ENCODE peak calls at places on chromosomes 7 and 10, in eight cellular contexts. P is ovary; S is adrenal gland; O is heart right ventricle; R is prostate gland; Z is CD8-positive, alpha-beta T cell; V is BE2C; D is Peyer's patch. B is an unnamed sample. For H3K4me1 and H3K36me3, the result is how much of the 10 kb centered on the place peaks cover.

GRCh38 chr10:28242560-28243204 is 60.2 kb downstream of the MPP7 start:
- DNase-seq in R (no peak), V (no peak), S (no peak), Z (no peak), D (no peak), O (no peak), P (no peak), B (no peak)

GRCh38 chr7:45978010-45978681 is 57.1 kb upstream of the IGFBP3 start:
- DNase-seq in R (peak), D (no peak), P (no peak), V (no peak), O (no peak), Z (no peak), S (peak), B (peak)

GRCh38 chr10:96118604-96119450 is 11.3 kb upstream of the ZNF518A start:
- DNase-seq in S (no peak), D (no peak), O (no peak), R (no peak), V (no peak), Z (no peak), P (no peak), B (no peak)

GRCh38 chr10:28686835-28687682 is 9.7 kb downstream of the BAMBI start:
- DNase-seq in D (no peak), V (no peak), R (no peak), S (no peak), P (no peak), Z (no peak), O (no peak), B (no peak)

GRCh38 chr7:78218051-78218450 is 419.5 kb downstream of the PHTF2 start:
- DNase-seq in O (no peak), R (no peak), V (no peak), Z (no peak), P (no peak), S (no peak), D (no peak), B (no peak)

GRCh38 chr10:98285416-98285815 is 17.4 kb upstream of the LOXL4 start:
- DNase-seq in S (no peak), R (no peak), Z (no peak), V (no peak), D (no peak), P (no peak), O (no peak), B (no peak)

GRCh38 chr10:30736685-30737232 is 107.2 kb upstream of the LYZL2 start:
- DNase-seq in R (no peak), S (peak), P (no peak), O (no peak), V (no peak), Z (no peak), D (no peak), B (no peak)

GRCh38 chr7:134201569-134202261 is 74.6 kb downstream of the LRGUK start:
- DNase-seq in S (no peak), V (no peak), O (no peak), R (no peak), P (no peak), D (no peak), Z (no peak), B (no peak)

GRCh38 chr10:104253576-104254410 is 899 bp upstream of the GSTO1 start:
- DNase-seq in P (no peak), R (no peak), O (no peak), D (no peak), V (no peak), S (no peak), Z (no peak), B (no peak)

GRCh38 chr7:3942778-3943177 is 641.7 kb downstream of the SDK1 start:
- DNase-seq in V (no peak), S (no peak), Z (no peak), R (no peak), P (no peak), O (no peak), D (no peak), B (no peak)

GRCh38 chr10:43287056-43288007 is 20.5 kb upstream of the RASGEF1A start:
- DNase-seq in O (no peak), D (no peak), R (peak), S (no peak), V (no peak), P (no peak), Z (peak), B (peak)

GRCh38 chr10:7587168-7587864 is 79.5 kb downstream of the ITIH5 start:
- DNase-seq in D (no peak), Z (no peak), S (no peak), O (no peak), P (no peak), R (no peak), V (no peak), B (no peak)

GRCh38 chr7:104926905-104927454 is 87.0 kb upstream of the KMT2E start:
- DNase-seq in S (no peak), Z (no peak), V (no peak), R (no peak), O (no peak), D (no peak), P (no peak), B (peak)

GRCh38 chr7:18167815-18168214 is 140.2 kb upstream of the PRPS1L1 start:
- DNase-seq in P (no peak), V (no peak), R (no peak), S (no peak), D (no peak), O (no peak), Z (no peak), B (no peak)

GRCh38 chr7:17608114-17608833 is 309.8 kb downstream of the AHR start:
- DNase-seq in V (no peak), D (no peak), O (no peak), Z (no peak), P (no peak), R (no peak), S (no peak), B (no peak)

GRCh38 chr7:28211006-28211405 is 30.4 kb upstream of the JAZF1 start:
- DNase-seq in O (no peak), V (peak), S (no peak), D (no peak), Z (no peak), P (no peak), R (no peak), B (no peak)

GRCh38 chr10:124990671-124991625 is 49.0 kb downstream of the ZRANB1 start:
- DNase-seq in O (no peak), R (no peak), V (no peak), S (no peak), P (no peak), D (no peak), Z (no peak), B (peak)

GRCh38 chr10:113435881-113436280 is 117.0 kb upstream of the HABP2 start:
- DNase-seq in S (no peak), O (no peak), V (no peak), P (no peak), Z (no peak), R (no peak), D (no peak), B (no peak)

GRCh38 chr10:43437141-43437860 is 390 bp downstream of the ZNF487 start:
- DNase-seq in S (no peak), V (no peak), Z (no peak), P (no peak), O (no peak), D (no peak), R (no peak), B (no peak)

GRCh38 chr10:106540606-106541005 is 623.9 kb downstream of the SORCS1 start:
- DNase-seq in P (no peak), D (no peak), Z (no peak), S (no peak), O (no peak), V (no peak), R (no peak), B (no peak)

GRCh38 chr7:5435291-5436002 is 11.8 kb upstream of the TNRC18 start:
- DNase-seq in P (no peak), S (no peak), O (no peak), V (no peak), Z (no peak), R (no peak), D (no peak), B (no peak)

GRCh38 chr7:70654979-70655378 is 477.0 kb upstream of the GALNT17 start:
- DNase-seq in R (no peak), V (no peak), O (peak), Z (no peak), S (no peak), P (no peak), D (no peak), B (no peak)

GRCh38 chr10:100775346-100775745 is 30.0 kb downstream of the PAX2 start:
- DNase-seq in P (no peak), S (peak), D (no peak), O (no peak), V (no peak), R (no peak), Z (no peak), B (no peak)

GRCh38 chr10:127996586-127996985 is 89.7 kb downstream of the PTPRE start:
- DNase-seq in P (no peak), V (no peak), O (peak), S (no peak), Z (no peak), D (no peak), R (no peak), B (no peak)

GRCh38 chr10:56178210-56178609 is 182.8 kb downstream of the ZWINT start:
- DNase-seq in O (peak), P (no peak), Z (no peak), V (no peak), D (no peak), S (no peak), R (no peak), B (no peak)

GRCh38 chr10:98338896-98339295 is 70.9 kb upstream of the LOXL4 start:
- DNase-seq in R (no peak), O (no peak), P (no peak), V (no peak), D (no peak), Z (no peak), S (no peak), B (no peak)

GRCh38 chr10:61454541-61454940 is 1.4 kb upstream of the TMEM26 start:
- DNase-seq in R (no peak), D (no peak), O (no peak), P (no peak), Z (no peak), V (no peak), S (no peak), B (no peak)

GRCh38 chr10:83983578-83984255 is 155.6 kb upstream of the GHITM start:
- DNase-seq in P (no peak), Z (no peak), S (no peak), D (no peak), R (no peak), V (peak), O (no peak), B (no peak)

GRCh38 chr10:79562135-79562756 is 2.0 kb upstream of the SFTPA2 start:
- DNase-seq in S (peak), V (peak), R (peak), D (peak), Z (peak), O (peak), P (peak), B (peak)

GRCh38 chr7:105648561-105649401 is 67.5 kb upstream of the EFCAB10 start:
- DNase-seq in P (no peak), D (no peak), V (peak), Z (no peak), O (no peak), R (no peak), S (no peak), B (no peak)

GRCh38 chr7:101112233-101112632 is 14.7 kb upstream of the SERPINE1 start:
- DNase-seq in R (no peak), P (peak), V (no peak), O (peak), Z (no peak), S (peak), D (no peak), B (no peak)

GRCh38 chr7:135100856-135101255 is 47.0 kb upstream of the TMEM140 start:
- DNase-seq in P (no peak), S (no peak), D (no peak), O (no peak), R (no peak), Z (no peak), V (no peak), B (no peak)

GRCh38 chr7:127949670-127950069 is 81.6 kb downstream of the LRRC4 start:
- DNase-seq in Z (no peak), D (no peak), O (no peak), V (no peak), P (peak), S (no peak), R (no peak), B (no peak)

GRCh38 chr7:155233703-155234492 is 63.8 kb upstream of the INSIG1 start:
- DNase-seq in V (no peak), S (no peak), P (no peak), O (no peak), R (no peak), Z (no peak), D (peak), B (no peak)

GRCh38 chr7:129781856-129782256 is 170.3 kb downstream of the NRF1 start:
- DNase-seq in P (no peak), Z (no peak), R (no peak), S (no peak), V (no peak), O (no peak), D (peak), B (no peak)

GRCh38 chr7:1611708-1612241 is 41.9 kb upstream of the PSMG3 start:
- DNase-seq in R (no peak), D (no peak), S (no peak), P (no peak), Z (no peak), V (no peak), O (no peak), B (no peak)

GRCh38 chr10:42553064-42553407 is 85.3 kb downstream of the ZNF33B start:
- DNase-seq in S (no peak), Z (no peak), D (no peak), R (no peak), V (no peak), P (no peak), O (no peak), B (peak)

GRCh38 chr7:157234271-157234670 is 95.5 kb downstream of the UBE3C start:
- DNase-seq in R (no peak), D (no peak), O (no peak), Z (no peak), S (no peak), P (no peak), V (no peak), B (no peak)

GRCh38 chr7:157224627-157225026 is 85.9 kb downstream of the UBE3C start:
- DNase-seq in P (no peak), V (no peak), D (no peak), R (no peak), Z (no peak), O (no peak), S (no peak), B (no peak)

GRCh38 chr7:157233677-157234076 is 95.0 kb downstream of the UBE3C start:
- DNase-seq in P (no peak), V (no peak), Z (no peak), D (no peak), S (no peak), O (no peak), R (no peak), B (no peak)

DNA sequence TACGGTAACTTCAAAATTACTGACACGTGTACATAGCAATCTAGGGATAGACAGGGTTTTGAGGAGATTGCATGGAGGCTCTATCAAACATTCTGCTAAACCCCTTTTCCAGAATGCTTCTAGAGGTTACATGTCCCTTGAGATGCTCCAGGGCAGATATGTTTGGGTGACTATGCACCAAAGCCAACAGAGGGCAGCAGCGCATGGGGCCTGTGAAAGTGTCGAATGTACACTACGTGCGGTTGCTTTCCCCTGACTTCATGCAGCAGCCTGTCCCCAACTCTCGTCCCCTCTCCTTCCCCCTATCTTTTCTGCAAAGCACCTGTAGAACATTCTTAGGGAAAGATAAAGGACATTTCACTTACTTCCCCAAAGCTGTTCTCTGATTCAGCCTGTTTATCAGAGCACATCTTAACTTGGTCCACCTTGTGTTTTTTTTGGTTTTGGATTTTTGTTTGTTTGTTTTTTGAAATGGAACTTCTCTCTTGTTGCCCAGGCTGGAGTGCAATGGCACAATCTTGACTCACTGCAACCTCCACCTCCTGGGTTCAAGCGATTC is 90.2 kb downstream of the UBE3C start:
- DNase-seq in S (no peak), D (no peak), P (no peak), V (peak), O (no peak), Z (no peak), R (no peak), B (no peak)
- TF ChIP-seq CTCF in S (no peak), D (no peak), P (no peak), V (peak), O (no peak), Z (peak), R (no peak), B (no peak)

GRCh38 chr7:23470290-23471089 is at the start of gene IGF2BP3:
- DNase-seq in O (no peak), V (peak), D (peak), R (no peak), Z (no peak), S (no peak), P (no peak), B (no peak)

GRCh38 chr7:23471090-23471859 is 984 bp upstream of the IGF2BP3 start:
- DNase-seq in V (peak), R (no peak), P (no peak), Z (no peak), S (no peak), O (peak), D (peak), B (no peak)

GRCh38 chr7:23472556-23472955 is 2.3 kb upstream of the IGF2BP3 start:
- DNase-seq in Z (no peak), S (no peak), D (no peak), R (no peak), O (no peak), V (no peak), P (no peak), B (no peak)

GRCh38 chr7:23472974-23473847 is 2.9 kb upstream of the IGF2BP3 start:
- DNase-seq in Z (no peak), R (no peak), P (no peak), S (no peak), V (peak), D (peak), O (no peak), B (no peak)

DNA sequence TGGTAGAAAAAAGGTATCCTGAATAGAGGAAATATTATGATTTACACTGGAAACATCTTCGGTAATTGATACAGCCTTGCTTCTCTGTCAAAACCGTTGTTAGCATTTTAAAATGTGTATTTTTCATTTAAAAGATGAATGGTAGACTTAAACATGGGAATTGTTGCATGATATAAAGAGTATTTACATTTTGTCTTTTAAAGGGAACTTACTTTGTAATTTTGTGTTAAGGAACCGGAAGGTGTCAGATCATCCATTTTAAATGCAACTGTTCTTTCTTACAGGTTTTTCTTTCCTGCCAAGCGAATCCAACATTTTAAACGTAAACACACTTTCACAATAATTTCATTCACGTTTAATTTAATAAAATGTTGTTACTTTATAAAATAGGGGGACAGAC is 1.8 kb upstream of the IGF2BP3 start:
- DNase-seq in R (no peak), P (no peak), Z (no peak), V (no peak), D (no peak), O (no peak), S (no peak), B (no peak)
- H3K4me1 ChIP-seq in R (under half), P (under half), Z (under half), V (under half), D (under half), O (under half), S (under half), B (under half)

GRCh38 chr10:995559-995926 is 7.3 kb downstream of the GTPBP4 start:
- DNase-seq in D (no peak), S (no peak), P (no peak), R (no peak), O (no peak), V (no peak), Z (no peak), B (no peak)

GRCh38 chr10:994836-995558 is 6.8 kb downstream of the GTPBP4 start:
- DNase-seq in V (no peak), S (no peak), O (no peak), P (no peak), D (no peak), Z (no peak), R (no peak), B (no peak)

GRCh38 chr10:996031-996430 is 7.8 kb downstream of the GTPBP4 start:
- DNase-seq in O (no peak), R (no peak), D (no peak), P (no peak), S (no peak), Z (no peak), V (no peak), B (no peak)

GRCh38 chr10:992523-993340 is 4.5 kb downstream of the GTPBP4 start:
- DNase-seq in D (no peak), Z (no peak), V (no peak), P (no peak), S (peak), R (no peak), O (no peak), B (no peak)

DNA sequence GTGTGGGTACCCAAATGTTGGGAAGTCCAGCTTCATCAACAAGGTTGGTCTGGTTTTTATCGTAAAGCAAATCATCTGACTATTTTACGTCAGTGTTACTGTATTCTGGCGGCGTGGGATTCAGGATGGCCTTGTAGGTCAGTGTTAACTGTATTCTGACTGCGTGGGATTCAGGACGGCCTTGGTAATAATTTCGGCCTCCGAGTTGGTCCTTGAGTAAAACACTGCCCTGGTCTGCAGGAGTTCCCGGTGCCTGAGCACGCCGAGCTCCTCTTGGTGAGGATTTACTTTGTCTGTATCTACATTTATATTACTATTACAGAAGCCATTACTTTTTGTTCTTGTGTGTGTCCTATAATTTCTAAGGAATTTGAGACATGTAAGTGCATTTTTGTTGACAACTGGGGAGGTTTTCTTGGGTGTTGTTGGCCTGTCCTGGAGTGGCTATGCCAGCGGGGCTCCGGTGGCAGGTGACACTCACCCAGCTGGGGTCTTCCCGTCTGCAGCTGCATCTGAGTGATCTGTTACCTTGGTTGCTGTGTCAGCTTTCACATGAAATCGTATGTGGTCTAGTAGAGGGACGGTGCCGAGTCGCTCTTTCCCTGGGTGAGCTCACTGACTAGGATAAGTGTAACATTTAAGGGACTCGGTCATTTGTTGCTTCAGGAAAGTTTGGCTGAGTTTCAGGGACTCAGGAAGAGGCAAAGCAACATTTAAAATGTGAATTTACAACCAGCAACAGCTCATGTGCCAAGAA is 9.2 kb downstream of the GTPBP4 start:
- DNase-seq in P (no peak), S (peak), D (no peak), O (no peak), V (no peak), Z (no peak), R (no peak), B (no peak)
- H3K36me3 ChIP-seq in P (under half), S (half or more), D (half or more), O (half or more), V (half or more), Z (half or more), R (under half), B (half or more)

GRCh38 chr10:102615361-102615760 is 28.9 kb upstream of the TRIM8 start:
- DNase-seq in P (no peak), R (no peak), D (no peak), V (peak), Z (no peak), S (no peak), O (no peak), B (no peak)
- TF ChIP-seq CTCF in P (no peak), R (no peak), D (no peak), V (peak), Z (no peak), S (no peak), O (no peak), B (no peak)

GRCh38 chr10:103123282-103124033 is 69.6 kb downstream of the NT5C2 start:
- DNase-seq in S (no peak), O (no peak), P (no peak), Z (no peak), R (no peak), V (no peak), D (no peak), B (no peak)
- H3K4me1 ChIP-seq in S (under half), O (under half), P (under half), Z (under half), R (under half), V (under half), D (under half), B (under half)